ENCODE peak calls at places on chromosomes 16 and 17, in eight cellular contexts. One of them, this sample, is unnamed.

GRCh38 chr17:57284984-57285646 is 28.8 kb downstream of the MSI2 start:
- DNase-seq in breast epithelium: no peak
- DNase-seq in cardiac muscle cell: no peak
- DNase-seq in effector CD4-positive, alpha-beta T cell: no peak
- DNase-seq in GM04503: no peak
- DNase-seq in EL: no peak
- DNase-seq in NCI-H1417: no peak
- DNase-seq in activated T-helper 9 cell treated with anti-CD3 and anti-CD28 coated beads, Interleukin-2, amount 50 U/mL, for 16 hours: peak
- DNase-seq in this sample: no peak

GRCh38 chr16:57677622-57678369 is 9.7 kb downstream of the ADGRG3 start:
- DNase-seq in breast epithelium: peak
- DNase-seq in cardiac muscle cell: no peak
- DNase-seq in effector CD4-positive, alpha-beta T cell: no peak
- DNase-seq in GM04503: no peak
- DNase-seq in EL: no peak
- DNase-seq in NCI-H1417: no peak
- DNase-seq in activated T-helper 9 cell treated with anti-CD3 and anti-CD28 coated beads, Interleukin-2, amount 50 U/mL, for 16 hours: no peak
- DNase-seq in this sample: no peak

GRCh38 chr16:82728901-82729300 is 102.1 kb downstream of the CDH13 start:
- DNase-seq in breast epithelium: no peak
- DNase-seq in cardiac muscle cell: no peak
- DNase-seq in effector CD4-positive, alpha-beta T cell: no peak
- DNase-seq in GM04503: no peak
- DNase-seq in EL: no peak
- DNase-seq in NCI-H1417: no peak
- DNase-seq in activated T-helper 9 cell treated with anti-CD3 and anti-CD28 coated beads, Interleukin-2, amount 50 U/mL, for 16 hours: no peak
- DNase-seq in this sample: no peak

GRCh38 chr17:78875331-78875730 is 27.7 kb downstream of the CEP295NL start:
- DNase-seq in breast epithelium: no peak
- DNase-seq in cardiac muscle cell: no peak
- DNase-seq in effector CD4-positive, alpha-beta T cell: no peak
- DNase-seq in GM04503: no peak
- DNase-seq in EL: no peak
- DNase-seq in NCI-H1417: no peak
- DNase-seq in activated T-helper 9 cell treated with anti-CD3 and anti-CD28 coated beads, Interleukin-2, amount 50 U/mL, for 16 hours: no peak
- DNase-seq in this sample: no peak

GRCh38 chr17:15498107-15498506 is 30.7 kb upstream of the CDRT4 start:
- DNase-seq in breast epithelium: no peak
- DNase-seq in cardiac muscle cell: no peak
- DNase-seq in effector CD4-positive, alpha-beta T cell: no peak
- DNase-seq in GM04503: no peak
- DNase-seq in EL: no peak
- DNase-seq in NCI-H1417: no peak
- DNase-seq in activated T-helper 9 cell treated with anti-CD3 and anti-CD28 coated beads, Interleukin-2, amount 50 U/mL, for 16 hours: no peak
- DNase-seq in this sample: no peak

GRCh38 chr16:4182581-4183257 is 59.2 kb downstream of the SRL start:
- DNase-seq in breast epithelium: no peak
- DNase-seq in cardiac muscle cell: no peak
- DNase-seq in effector CD4-positive, alpha-beta T cell: no peak
- DNase-seq in GM04503: no peak
- DNase-seq in EL: no peak
- DNase-seq in NCI-H1417: no peak
- DNase-seq in activated T-helper 9 cell treated with anti-CD3 and anti-CD28 coated beads, Interleukin-2, amount 50 U/mL, for 16 hours: no peak
- DNase-seq in this sample: no peak

GRCh38 chr17:60170835-60171752 is 21.3 kb downstream of the CA4 start:
- DNase-seq in breast epithelium: no peak
- DNase-seq in cardiac muscle cell: no peak
- DNase-seq in effector CD4-positive, alpha-beta T cell: no peak
- DNase-seq in GM04503: no peak
- DNase-seq in EL: no peak
- DNase-seq in NCI-H1417: peak
- DNase-seq in activated T-helper 9 cell treated with anti-CD3 and anti-CD28 coated beads, Interleukin-2, amount 50 U/mL, for 16 hours: no peak
- DNase-seq in this sample: peak

GRCh38 chr17:296906-297690 is 55.5 kb downstream of the RPH3AL start:
- DNase-seq in breast epithelium: no peak
- DNase-seq in cardiac muscle cell: no peak
- DNase-seq in effector CD4-positive, alpha-beta T cell: no peak
- DNase-seq in GM04503: no peak
- DNase-seq in EL: no peak
- DNase-seq in NCI-H1417: no peak
- DNase-seq in activated T-helper 9 cell treated with anti-CD3 and anti-CD28 coated beads, Interleukin-2, amount 50 U/mL, for 16 hours: no peak
- DNase-seq in this sample: no peak

GRCh38 chr16:15983898-15984297 is 34.5 kb downstream of the ABCC1 start:
- DNase-seq in breast epithelium: no peak
- DNase-seq in cardiac muscle cell: no peak
- DNase-seq in effector CD4-positive, alpha-beta T cell: no peak
- DNase-seq in GM04503: no peak
- DNase-seq in EL: no peak
- DNase-seq in NCI-H1417: no peak
- DNase-seq in activated T-helper 9 cell treated with anti-CD3 and anti-CD28 coated beads, Interleukin-2, amount 50 U/mL, for 16 hours: no peak
- DNase-seq in this sample: no peak

GRCh38 chr16:75506567-75506966 is 11.3 kb upstream of the CHST6 start:
- DNase-seq in breast epithelium: peak
- DNase-seq in cardiac muscle cell: no peak
- DNase-seq in effector CD4-positive, alpha-beta T cell: no peak
- DNase-seq in GM04503: peak
- DNase-seq in EL: peak
- DNase-seq in NCI-H1417: no peak
- DNase-seq in activated T-helper 9 cell treated with anti-CD3 and anti-CD28 coated beads, Interleukin-2, amount 50 U/mL, for 16 hours: no peak
- DNase-seq in this sample: no peak

GRCh38 chr16:9280067-9280466 is 188.6 kb downstream of the HAPSTR1 start:
- DNase-seq in breast epithelium: no peak
- DNase-seq in cardiac muscle cell: no peak
- DNase-seq in effector CD4-positive, alpha-beta T cell: no peak
- DNase-seq in GM04503: no peak
- DNase-seq in EL: no peak
- DNase-seq in NCI-H1417: no peak
- DNase-seq in activated T-helper 9 cell treated with anti-CD3 and anti-CD28 coated beads, Interleukin-2, amount 50 U/mL, for 16 hours: no peak
- DNase-seq in this sample: no peak

GRCh38 chr16:66717112-66717675 is 20.7 kb upstream of the CMTM4 start:
- DNase-seq in breast epithelium: no peak
- DNase-seq in cardiac muscle cell: no peak
- DNase-seq in effector CD4-positive, alpha-beta T cell: no peak
- DNase-seq in GM04503: no peak
- DNase-seq in EL: peak
- DNase-seq in NCI-H1417: no peak
- DNase-seq in activated T-helper 9 cell treated with anti-CD3 and anti-CD28 coated beads, Interleukin-2, amount 50 U/mL, for 16 hours: no peak
- DNase-seq in this sample: no peak

GRCh38 chr17:28567604-28568003 is 3.7 kb downstream of the PIGS start:
- DNase-seq in breast epithelium: no peak
- DNase-seq in cardiac muscle cell: no peak
- DNase-seq in effector CD4-positive, alpha-beta T cell: no peak
- DNase-seq in GM04503: no peak
- DNase-seq in EL: no peak
- DNase-seq in NCI-H1417: no peak
- DNase-seq in activated T-helper 9 cell treated with anti-CD3 and anti-CD28 coated beads, Interleukin-2, amount 50 U/mL, for 16 hours: no peak
- DNase-seq in this sample: no peak

GRCh38 chr16:73000020-73000906 is 47.7 kb downstream of the ZFHX3 start:
- DNase-seq in breast epithelium: peak
- DNase-seq in cardiac muscle cell: no peak
- DNase-seq in effector CD4-positive, alpha-beta T cell: no peak
- DNase-seq in GM04503: no peak
- DNase-seq in EL: no peak
- DNase-seq in NCI-H1417: no peak
- DNase-seq in activated T-helper 9 cell treated with anti-CD3 and anti-CD28 coated beads, Interleukin-2, amount 50 U/mL, for 16 hours: no peak
- DNase-seq in this sample: peak

GRCh38 chr17:82914375-82914774 is 74.6 kb upstream of the ZNF750 start:
- DNase-seq in breast epithelium: no peak
- DNase-seq in cardiac muscle cell: no peak
- DNase-seq in effector CD4-positive, alpha-beta T cell: no peak
- DNase-seq in GM04503: no peak
- DNase-seq in EL: no peak
- DNase-seq in NCI-H1417: no peak
- DNase-seq in activated T-helper 9 cell treated with anti-CD3 and anti-CD28 coated beads, Interleukin-2, amount 50 U/mL, for 16 hours: no peak
- DNase-seq in this sample: no peak

GRCh38 chr17:48548687-48549621 is 4.0 kb upstream of the HOXB2 start:
- DNase-seq in breast epithelium: no peak
- DNase-seq in cardiac muscle cell: no peak
- DNase-seq in effector CD4-positive, alpha-beta T cell: no peak
- DNase-seq in GM04503: no peak
- DNase-seq in EL: no peak
- DNase-seq in NCI-H1417: no peak
- DNase-seq in activated T-helper 9 cell treated with anti-CD3 and anti-CD28 coated beads, Interleukin-2, amount 50 U/mL, for 16 hours: no peak
- DNase-seq in this sample: no peak

GRCh38 chr16:86515780-86516617 is 5.7 kb downstream of the FOXF1 start:
- DNase-seq in breast epithelium: no peak
- DNase-seq in cardiac muscle cell: peak
- DNase-seq in effector CD4-positive, alpha-beta T cell: no peak
- DNase-seq in GM04503: no peak
- DNase-seq in EL: peak
- DNase-seq in NCI-H1417: no peak
- DNase-seq in activated T-helper 9 cell treated with anti-CD3 and anti-CD28 coated beads, Interleukin-2, amount 50 U/mL, for 16 hours: no peak
- DNase-seq in this sample: no peak

GRCh38 chr17:65656390-65657250 is 95.2 kb upstream of the AXIN2 start:
- DNase-seq in breast epithelium: no peak
- DNase-seq in cardiac muscle cell: no peak
- DNase-seq in effector CD4-positive, alpha-beta T cell: no peak
- DNase-seq in GM04503: no peak
- DNase-seq in EL: no peak
- DNase-seq in NCI-H1417: no peak
- DNase-seq in activated T-helper 9 cell treated with anti-CD3 and anti-CD28 coated beads, Interleukin-2, amount 50 U/mL, for 16 hours: no peak
- DNase-seq in this sample: no peak

GRCh38 chr17:17093764-17094163 is 51.5 kb downstream of the MPRIP start:
- DNase-seq in breast epithelium: no peak
- DNase-seq in cardiac muscle cell: no peak
- DNase-seq in effector CD4-positive, alpha-beta T cell: no peak
- DNase-seq in GM04503: no peak
- DNase-seq in EL: no peak
- DNase-seq in NCI-H1417: no peak
- DNase-seq in activated T-helper 9 cell treated with anti-CD3 and anti-CD28 coated beads, Interleukin-2, amount 50 U/mL, for 16 hours: no peak
- DNase-seq in this sample: no peak

GRCh38 chr17:48593840-48594411 is 347 bp upstream of the HOXB5 start:
- DNase-seq in breast epithelium: no peak
- DNase-seq in cardiac muscle cell: peak
- DNase-seq in effector CD4-positive, alpha-beta T cell: peak
- DNase-seq in GM04503: peak
- DNase-seq in EL: peak
- DNase-seq in NCI-H1417: peak
- DNase-seq in activated T-helper 9 cell treated with anti-CD3 and anti-CD28 coated beads, Interleukin-2, amount 50 U/mL, for 16 hours: peak
- DNase-seq in this sample: peak

GRCh38 chr17:77592503-77592902 is 366.0 kb upstream of the TNRC6C start:
- DNase-seq in breast epithelium: no peak
- DNase-seq in cardiac muscle cell: no peak
- DNase-seq in effector CD4-positive, alpha-beta T cell: no peak
- DNase-seq in GM04503: no peak
- DNase-seq in EL: no peak
- DNase-seq in NCI-H1417: no peak
- DNase-seq in activated T-helper 9 cell treated with anti-CD3 and anti-CD28 coated beads, Interleukin-2, amount 50 U/mL, for 16 hours: no peak
- DNase-seq in this sample: no peak

GRCh38 chr17:9095390-9095789 is 74.1 kb downstream of the NTN1 start:
- DNase-seq in breast epithelium: no peak
- DNase-seq in cardiac muscle cell: no peak
- DNase-seq in effector CD4-positive, alpha-beta T cell: no peak
- DNase-seq in GM04503: no peak
- DNase-seq in EL: no peak
- DNase-seq in NCI-H1417: no peak
- DNase-seq in activated T-helper 9 cell treated with anti-CD3 and anti-CD28 coated beads, Interleukin-2, amount 50 U/mL, for 16 hours: no peak
- DNase-seq in this sample: no peak

GRCh38 chr16:50637716-50638602 is 43.2 kb downstream of the SNX20 start:
- DNase-seq in breast epithelium: no peak
- DNase-seq in cardiac muscle cell: no peak
- DNase-seq in effector CD4-positive, alpha-beta T cell: no peak
- DNase-seq in GM04503: no peak
- DNase-seq in EL: no peak
- DNase-seq in NCI-H1417: no peak
- DNase-seq in activated T-helper 9 cell treated with anti-CD3 and anti-CD28 coated beads, Interleukin-2, amount 50 U/mL, for 16 hours: no peak
- DNase-seq in this sample: no peak

GRCh38 chr16:51440096-51440495 is 289.0 kb upstream of the SALL1 start:
- DNase-seq in breast epithelium: no peak
- DNase-seq in cardiac muscle cell: no peak
- DNase-seq in effector CD4-positive, alpha-beta T cell: no peak
- DNase-seq in GM04503: no peak
- DNase-seq in EL: no peak
- DNase-seq in NCI-H1417: no peak
- DNase-seq in activated T-helper 9 cell treated with anti-CD3 and anti-CD28 coated beads, Interleukin-2, amount 50 U/mL, for 16 hours: no peak
- DNase-seq in this sample: no peak

GRCh38 chr16:87622756-87623319 is 20.5 kb downstream of the JPH3 start:
- DNase-seq in breast epithelium: no peak
- DNase-seq in cardiac muscle cell: no peak
- DNase-seq in effector CD4-positive, alpha-beta T cell: no peak
- DNase-seq in GM04503: no peak
- DNase-seq in EL: no peak
- DNase-seq in NCI-H1417: no peak
- DNase-seq in activated T-helper 9 cell treated with anti-CD3 and anti-CD28 coated beads, Interleukin-2, amount 50 U/mL, for 16 hours: no peak
- DNase-seq in this sample: no peak

GRCh38 chr17:27494192-27495091 is 38.2 kb downstream of the KSR1 start:
- DNase-seq in breast epithelium: peak
- DNase-seq in cardiac muscle cell: peak
- DNase-seq in effector CD4-positive, alpha-beta T cell: no peak
- DNase-seq in GM04503: peak
- DNase-seq in EL: no peak
- DNase-seq in NCI-H1417: peak
- DNase-seq in activated T-helper 9 cell treated with anti-CD3 and anti-CD28 coated beads, Interleukin-2, amount 50 U/mL, for 16 hours: no peak
- DNase-seq in this sample: peak

GRCh38 chr16:71409038-71409775 is 32.6 kb downstream of the TLE7 start:
- DNase-seq in breast epithelium: no peak
- DNase-seq in cardiac muscle cell: no peak
- DNase-seq in effector CD4-positive, alpha-beta T cell: no peak
- DNase-seq in GM04503: no peak
- DNase-seq in EL: no peak
- DNase-seq in NCI-H1417: no peak
- DNase-seq in activated T-helper 9 cell treated with anti-CD3 and anti-CD28 coated beads, Interleukin-2, amount 50 U/mL, for 16 hours: no peak
- DNase-seq in this sample: no peak

GRCh38 chr16:70453891-70454220 is 539 bp upstream of the FCSK start:
- DNase-seq in breast epithelium: no peak
- DNase-seq in cardiac muscle cell: no peak
- DNase-seq in effector CD4-positive, alpha-beta T cell: no peak
- DNase-seq in GM04503: no peak
- DNase-seq in EL: no peak
- DNase-seq in NCI-H1417: peak
- DNase-seq in activated T-helper 9 cell treated with anti-CD3 and anti-CD28 coated beads, Interleukin-2, amount 50 U/mL, for 16 hours: no peak
- DNase-seq in this sample: peak

GRCh38 chr17:77312786-77313599 is 172.2 kb downstream of the SEC14L1 start:
- DNase-seq in breast epithelium: peak
- DNase-seq in cardiac muscle cell: no peak
- DNase-seq in effector CD4-positive, alpha-beta T cell: no peak
- DNase-seq in GM04503: peak
- DNase-seq in EL: peak
- DNase-seq in NCI-H1417: no peak
- DNase-seq in activated T-helper 9 cell treated with anti-CD3 and anti-CD28 coated beads, Interleukin-2, amount 50 U/mL, for 16 hours: no peak
- DNase-seq in this sample: no peak

GRCh38 chr17:2854662-2855061 is 58.4 kb downstream of the RAP1GAP2 start:
- DNase-seq in breast epithelium: no peak
- DNase-seq in cardiac muscle cell: no peak
- DNase-seq in effector CD4-positive, alpha-beta T cell: no peak
- DNase-seq in GM04503: no peak
- DNase-seq in EL: peak
- DNase-seq in NCI-H1417: peak
- DNase-seq in activated T-helper 9 cell treated with anti-CD3 and anti-CD28 coated beads, Interleukin-2, amount 50 U/mL, for 16 hours: no peak
- DNase-seq in this sample: peak

GRCh38 chr17:64092111-64092510 is 37.8 kb downstream of the ERN1 start:
- DNase-seq in breast epithelium: no peak
- DNase-seq in cardiac muscle cell: no peak
- DNase-seq in effector CD4-positive, alpha-beta T cell: no peak
- DNase-seq in GM04503: no peak
- DNase-seq in EL: no peak
- DNase-seq in NCI-H1417: no peak
- DNase-seq in activated T-helper 9 cell treated with anti-CD3 and anti-CD28 coated beads, Interleukin-2, amount 50 U/mL, for 16 hours: no peak
- DNase-seq in this sample: no peak

This sample was measured in NCI-H146.